ENCODE peak calls at places on chromosomes 13 and 19, in four cellular contexts. X, O, B and U are unnamed samples. For H3K27me3, the result is how much of the 10 kb centered on the place peaks cover.

GRCh38 chr13:31198524-31198923 is 1.3 kb upstream of the B3GLCT start:
- DNase-seq in X (no peak), O (no peak), B (no peak), U (no peak)

GRCh38 chr13:44128522-44128921 is 245.1 kb upstream of the SERP2 start:
- DNase-seq in B (no peak), O (no peak), X (no peak), U (no peak)

GRCh38 chr13:22198656-22199217 is 527.9 kb downstream of the FGF9 start:
- DNase-seq in X (no peak), O (no peak), B (no peak), U (no peak)

GRCh38 chr19:38663156-38663651 is 15.8 kb downstream of the ACTN4 start:
- DNase-seq in B (no peak), O (no peak), X (no peak), U (no peak)

GRCh38 chr13:64369121-64369520 is 2861.0 kb downstream of the PCDH9 start:
- DNase-seq in X (no peak), B (no peak), O (no peak), U (no peak)

GRCh38 chr19:13143135-13143534 is 7.0 kb downstream of the STX10 start:
- DNase-seq in O (no peak), X (no peak), B (no peak), U (no peak)

GRCh38 chr13:59409211-59409610 is 754.5 kb downstream of the DIAPH3 start:
- DNase-seq in O (no peak), B (no peak), X (no peak), U (no peak)

GRCh38 chr13:110044521-110045200 is 258.3 kb upstream of the IRS2 start:
- DNase-seq in X (no peak), B (no peak), O (no peak), U (no peak)

GRCh38 chr19:2575734-2576481 is 100.0 kb downstream of the GADD45B start:
- DNase-seq in O (no peak), X (no peak), B (no peak), U (no peak)

GRCh38 chr13:46484561-46484960 is 68.4 kb upstream of the LRCH1 start:
- DNase-seq in B (no peak), X (no peak), O (no peak), U (no peak)

GRCh38 chr13:46490129-46490528 is 62.8 kb upstream of the LRCH1 start:
- DNase-seq in B (no peak), O (no peak), X (no peak), U (no peak)

GRCh38 chr13:46489586-46490023 is 63.4 kb upstream of the LRCH1 start:
- DNase-seq in B (no peak), O (no peak), X (no peak), U (no peak)

GRCh38 chr13:46486270-46486669 is 66.7 kb upstream of the LRCH1 start:
- DNase-seq in B (no peak), O (no peak), X (no peak), U (no peak)

DNA sequence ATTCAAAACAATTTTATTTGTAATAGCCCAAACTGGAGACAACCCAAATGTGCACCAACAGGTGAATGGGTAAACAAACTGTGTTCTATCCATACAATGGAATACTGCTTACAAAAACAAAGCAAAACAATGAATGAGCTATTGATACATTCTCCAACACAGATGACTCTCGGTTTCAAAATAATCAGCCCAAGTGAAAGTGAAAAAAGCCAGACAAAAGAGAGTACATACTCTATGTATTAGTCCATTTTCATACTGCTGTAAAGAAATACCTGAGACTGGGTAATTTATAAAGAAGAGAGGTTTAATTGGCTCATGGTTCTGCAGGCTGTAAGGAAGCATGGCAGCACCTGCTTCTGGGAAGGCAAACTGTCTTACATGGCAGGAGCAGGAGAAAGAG is 65.2 kb upstream of the LRCH1 start:
- DNase-seq in X (no peak), B (no peak), O (no peak), U (no peak)
- H3K27me3 ChIP-seq in X (under half), B (under half), O (under half), U (under half)

DNA sequence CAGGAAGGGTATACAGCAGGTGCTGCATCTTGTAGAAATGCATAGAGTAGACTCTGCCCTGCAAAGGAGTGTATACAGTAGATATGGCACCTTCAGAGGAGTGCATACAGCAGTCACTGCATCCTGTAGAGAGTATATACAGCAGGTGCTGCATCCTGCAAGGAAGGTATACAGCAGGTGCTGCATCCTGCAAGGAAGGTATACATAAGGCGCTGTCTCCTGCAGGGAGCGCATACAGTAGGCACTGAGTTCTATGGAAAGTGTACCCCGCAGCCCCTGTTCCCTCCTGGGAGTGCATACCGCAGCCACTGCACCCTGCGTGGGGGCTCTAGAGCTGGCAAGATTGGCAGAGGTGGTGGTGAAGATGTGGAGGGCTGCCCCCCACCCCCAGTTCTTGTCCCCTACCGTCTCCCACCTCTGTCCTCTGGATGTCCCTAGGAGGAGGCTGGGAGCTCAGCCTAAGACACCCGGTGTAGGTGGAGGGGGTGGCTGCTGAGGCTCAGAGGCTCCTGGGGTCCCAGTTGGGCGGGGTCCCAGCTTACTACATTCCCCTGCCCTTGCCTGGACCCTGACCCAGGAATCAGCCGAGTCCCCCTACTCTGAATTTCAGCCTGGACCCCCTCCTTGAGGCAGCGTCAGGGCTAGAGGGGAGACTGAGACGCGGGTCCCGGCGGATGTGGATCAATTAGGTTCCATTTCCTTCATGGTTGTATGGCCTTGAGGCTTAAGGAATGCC is 2.3 kb upstream of the ADAMTSL5 start:
- DNase-seq in O (no peak), X (no peak), B (no peak), U (no peak)
- H3K27me3 ChIP-seq in O (under half), X (under half), B (under half), U (under half)

GRCh38 chr19:28949535-28949934 is 263.4 kb downstream of the UQCRFS1 start:
- DNase-seq in O (no peak), X (no peak), B (no peak), U (no peak)
- H3K27me3 ChIP-seq in O (under half), X (under half), B (under half), U (under half)

GRCh38 chr19:723247-723646 is 14.5 kb downstream of the PALM start:
- DNase-seq in B (no peak), O (no peak), X (no peak), U (no peak)
- H3K27me3 ChIP-seq in B (under half), O (under half), X (under half), U (under half)

GRCh38 chr13:102569488-102569887 is 27.3 kb upstream of the TPP2 start:
- DNase-seq in X (no peak), B (no peak), O (no peak), U (no peak)

GRCh38 chr13:102567857-102568256 is 28.9 kb upstream of the TPP2 start:
- DNase-seq in O (no peak), X (no peak), B (no peak), U (no peak)

GRCh38 chr13:102566513-102566912 is 30.3 kb upstream of the TPP2 start:
- DNase-seq in O (no peak), X (no peak), B (no peak), U (no peak)

DNA sequence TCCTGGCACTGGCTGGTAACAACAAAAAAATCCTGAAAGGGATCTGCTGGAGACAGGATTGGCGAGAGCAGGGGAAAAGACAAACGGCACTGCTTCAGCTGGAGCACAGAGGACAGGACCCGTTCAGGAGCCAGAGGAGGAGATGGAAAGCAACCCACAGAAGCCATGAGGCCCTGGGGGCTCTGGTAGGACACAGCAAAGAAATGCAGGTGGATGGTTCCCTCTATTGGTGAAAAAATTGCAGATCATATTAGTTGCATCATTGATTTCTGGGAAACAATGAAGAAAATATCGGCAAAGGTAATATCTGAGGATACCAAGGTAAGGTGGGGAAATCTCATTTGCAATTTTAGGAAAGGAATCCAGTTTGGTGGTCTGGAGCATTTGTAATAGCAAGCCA is 25.7 kb upstream of the TPP2 start:
- DNase-seq in B (no peak), O (no peak), X (no peak), U (no peak)
- H3K27me3 ChIP-seq in B (under half), O (under half), X (under half), U (under half)

DNA sequence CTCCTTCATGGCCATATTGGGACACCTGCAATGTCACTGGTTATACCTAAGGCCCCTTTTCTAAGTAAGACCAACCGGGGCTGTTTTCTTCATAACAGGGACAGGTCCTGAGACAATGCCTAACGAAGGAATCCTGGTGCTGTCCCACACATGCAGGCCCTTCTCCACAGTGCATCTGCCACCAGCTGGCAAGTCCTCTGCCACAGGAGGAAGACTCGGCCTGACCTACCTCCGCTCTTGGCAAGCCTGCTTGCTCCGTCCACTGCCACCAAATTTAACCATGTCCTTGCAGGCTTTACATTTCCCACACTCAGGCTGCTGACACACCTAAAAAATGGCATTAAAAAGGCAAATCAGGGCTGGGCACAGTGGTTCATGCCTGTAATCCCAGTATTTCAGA is 31.8 kb upstream of the EIF3G start:
- DNase-seq in X (no peak), O (no peak), B (no peak), U (no peak)
- H3K27me3 ChIP-seq in X (under half), O (under half), B (under half), U (under half)

GRCh38 chr13:94708031-94708571 is 4.2 kb downstream of the SOX21 start:
- DNase-seq in O (peak), X (no peak), B (no peak), U (no peak)

GRCh38 chr13:94706854-94707399 is 5.4 kb downstream of the SOX21 start:
- DNase-seq in B (no peak), X (no peak), O (peak), U (no peak)

GRCh38 chr13:94708971-94709614 is 3.3 kb downstream of the SOX21 start:
- DNase-seq in B (no peak), X (no peak), O (no peak), U (no peak)

GRCh38 chr13:94706101-94706853 is 6.1 kb downstream of the SOX21 start:
- DNase-seq in O (no peak), B (no peak), X (no peak), U (no peak)

GRCh38 chr13:94707400-94708021 is 4.8 kb downstream of the SOX21 start:
- DNase-seq in O (no peak), X (no peak), B (no peak), U (no peak)
- H3K27me3 ChIP-seq in O (under half), X (under half), B (under half), U (half or more)

GRCh38 chr19:17948967-17949930 is 16.4 kb downstream of the CCDC124 start:
- DNase-seq in X (no peak), O (no peak), B (no peak), U (peak)
- H3K27me3 ChIP-seq in X (under half), O (half or more), B (half or more), U (half or more)

GRCh38 chr19:17340871-17341357 is 3.6 kb downstream of the GTPBP3 start:
- DNase-seq in O (no peak), B (no peak), X (no peak), U (no peak)
- H3K27me3 ChIP-seq in O (under half), B (under half), X (under half), U (under half)